ENCODE peak calls at places on chromosome 13, in ten cellular contexts. One of them, this sample, is unnamed.

GRCh38 chr13:113084943-113085540 is 20.5 kb upstream of the F7 start:
- DNase-seq in CD8-positive, alpha-beta T cell: peak; percentile 7
- DNase-seq in GM13977: no peak
- DNase-seq in AG09309: no peak
- DNase-seq in heart left ventricle: peak; percentile 21
- DNase-seq in uterus: no peak
- DNase-seq in B cell: no peak
- DNase-seq in neural crest cell: no peak
- DNase-seq in SHP77: no peak
- DNase-seq in SJSA1: no peak
- DNase-seq in this sample: no peak

GRCh38 chr13:94586371-94586770 is 9.6 kb downstream of the TGDS start:
- DNase-seq in CD8-positive, alpha-beta T cell: no peak
- DNase-seq in GM13977: no peak
- DNase-seq in AG09309: no peak
- DNase-seq in heart left ventricle: no peak
- DNase-seq in uterus: no peak
- DNase-seq in B cell: no peak
- DNase-seq in neural crest cell: no peak
- DNase-seq in SHP77: no peak
- DNase-seq in SJSA1: no peak
- DNase-seq in this sample: no peak

GRCh38 chr13:97194473-97194872 is 27.7 kb upstream of the MBNL2 start:
- DNase-seq in CD8-positive, alpha-beta T cell: no peak
- DNase-seq in GM13977: no peak
- DNase-seq in AG09309: no peak
- DNase-seq in heart left ventricle: no peak
- DNase-seq in uterus: no peak
- DNase-seq in B cell: no peak
- DNase-seq in neural crest cell: no peak
- DNase-seq in SHP77: no peak
- DNase-seq in SJSA1: peak; percentile 50
- DNase-seq in this sample: no peak

GRCh38 chr13:88590574-88590973 is 919.4 kb downstream of the SLITRK5 start:
- DNase-seq in CD8-positive, alpha-beta T cell: no peak
- DNase-seq in GM13977: no peak
- DNase-seq in AG09309: no peak
- DNase-seq in heart left ventricle: no peak
- DNase-seq in uterus: no peak
- DNase-seq in B cell: no peak
- DNase-seq in neural crest cell: no peak
- DNase-seq in SHP77: no peak
- DNase-seq in SJSA1: no peak
- DNase-seq in this sample: no peak

GRCh38 chr13:41453620-41454019 is 3.7 kb upstream of the RGCC start:
- DNase-seq in CD8-positive, alpha-beta T cell: no peak
- DNase-seq in GM13977: no peak
- DNase-seq in AG09309: no peak
- DNase-seq in heart left ventricle: no peak
- DNase-seq in uterus: no peak
- DNase-seq in B cell: no peak
- DNase-seq in neural crest cell: no peak
- DNase-seq in SHP77: no peak
- DNase-seq in SJSA1: no peak
- DNase-seq in this sample: no peak

GRCh38 chr13:22256111-22256639 is 585.3 kb downstream of the FGF9 start:
- DNase-seq in CD8-positive, alpha-beta T cell: no peak
- DNase-seq in GM13977: no peak
- DNase-seq in AG09309: no peak
- DNase-seq in heart left ventricle: no peak
- DNase-seq in uterus: no peak
- DNase-seq in B cell: no peak
- DNase-seq in neural crest cell: no peak
- DNase-seq in SHP77: no peak
- DNase-seq in SJSA1: no peak
- DNase-seq in this sample: no peak

GRCh38 chr13:91878491-91878890 is 480.1 kb downstream of the GPC5 start:
- DNase-seq in CD8-positive, alpha-beta T cell: no peak
- DNase-seq in GM13977: no peak
- DNase-seq in AG09309: no peak
- DNase-seq in heart left ventricle: no peak
- DNase-seq in uterus: no peak
- DNase-seq in B cell: no peak
- DNase-seq in neural crest cell: no peak
- DNase-seq in SHP77: no peak
- DNase-seq in SJSA1: no peak
- DNase-seq in this sample: no peak

GRCh38 chr13:45219938-45220375 is 19.1 kb upstream of the KCTD4 start:
- DNase-seq in CD8-positive, alpha-beta T cell: no peak
- DNase-seq in GM13977: no peak
- DNase-seq in AG09309: peak; percentile 48
- DNase-seq in heart left ventricle: no peak
- DNase-seq in uterus: no peak
- DNase-seq in B cell: no peak
- DNase-seq in neural crest cell: no peak
- DNase-seq in SHP77: no peak
- DNase-seq in SJSA1: peak; percentile 72
- DNase-seq in this sample: no peak

This sample was measured in body of pancreas.